ENCODE peak calls at places on chromosomes 11 and 22, in five cellular contexts. C is ureter, Y is GM18507, T is cardiac muscle cell, P is Caki2. D is an unnamed sample.

GRCh38 chr11:64835616-64836447 is 8.6 kb downstream of the CDC42BPG start:
- DNase-seq in C (no peak), Y (no peak), T (no peak), P (no peak), D (no peak)

GRCh38 chr22:23063539-23064380 is 6.6 kb upstream of the GNAZ start:
- DNase-seq in C (peak), Y (no peak), T (no peak), P (no peak), D (peak)

GRCh38 chr11:12397953-12398352 is 20.6 kb downstream of the PARVA start:
- DNase-seq in C (peak), Y (no peak), T (no peak), P (no peak), D (no peak)

GRCh38 chr11:73598719-73599379 is 937 bp upstream of the FAM168A start:
- DNase-seq in C (no peak), Y (no peak), T (no peak), P (no peak), D (no peak)

GRCh38 chr11:13278620-13279486 is 1.3 kb downstream of the BMAL1 start:
- DNase-seq in C (no peak), Y (peak), T (peak), P (no peak), D (no peak)

GRCh38 chr11:10762913-10763421 is 11.9 kb downstream of the CTR9 start:
- DNase-seq in C (no peak), Y (no peak), T (no peak), P (no peak), D (no peak)

GRCh38 chr22:43012390-43012789 is 2.6 kb downstream of the PACSIN2 start:
- DNase-seq in C (no peak), Y (no peak), T (no peak), P (no peak), D (no peak)

GRCh38 chr11:12827929-12828812 is 153.9 kb downstream of the TEAD1 start:
- DNase-seq in C (no peak), Y (no peak), T (peak), P (peak), D (no peak)

GRCh38 chr11:14789879-14790484 is 102.0 kb downstream of the CYP2R1 start:
- DNase-seq in C (no peak), Y (no peak), T (no peak), P (no peak), D (no peak)

GRCh38 chr11:130876100-130876499 is 40.2 kb downstream of the SNX19 start:
- DNase-seq in C (no peak), Y (no peak), T (no peak), P (no peak), D (no peak)

GRCh38 chr11:72003776-72004171 is 5.1 kb downstream of the IL18BP start:
- DNase-seq in C (no peak), Y (no peak), T (no peak), P (no peak), D (no peak)

D was measured in type B pancreatic cell.